ENCODE peak calls at places on chromosomes 2 and 18, in ten cellular contexts. T is IMR-90; C is activated naive CD4-positive, alpha-beta T cell treated with anti-CD3 and anti-CD28 coated beads, Interleukin-2, amount 10 ng/mL, durations not matched to agents 7 days and 5 days; B is HepG2; P is HEK293T; F is T-helper 1 cell; Z is activated CD4-positive, alpha-beta T cell treated with anti-CD3 and anti-CD28 coated beads, Interleukin-2, amount 50 U/mL, for 24 hours; O is globus pallidus; L is GF-D8; D is myocyte. W is an unnamed sample.

GRCh38 chr2:168717790-168718502 is 84.5 kb upstream of the NOSTRIN start:
- DNase-seq in D (peak; percentile 71), B (no peak), Z (no peak), C (no peak), F (no peak), L (peak; percentile 84), P (no peak), T (no peak), O (no peak), W (no peak)

GRCh38 chr2:117686699-117687098 is 127.8 kb upstream of the DDX18 start:
- DNase-seq in T (no peak), C (no peak), B (no peak), L (no peak), D (no peak), Z (no peak), P (no peak), F (no peak), O (no peak), W (no peak)

GRCh38 chr2:15307526-15307925 is 253.6 kb downstream of the NBAS start:
- DNase-seq in L (no peak), P (no peak), F (no peak), D (no peak), C (no peak), T (no peak), Z (no peak), B (no peak), O (no peak), W (no peak)

GRCh38 chr2:127000937-127001336 is 102.2 kb downstream of the TEX51 start:
- DNase-seq in D (no peak), P (no peak), F (no peak), C (no peak), O (no peak), L (no peak), B (no peak), T (no peak), Z (no peak), W (no peak)

GRCh38 chr18:13989209-13989608 is 73.9 kb upstream of the MC2R start:
- DNase-seq in T (no peak), F (no peak), O (no peak), B (no peak), C (no peak), L (no peak), D (no peak), P (no peak), Z (no peak), W (no peak)

GRCh38 chr2:119468154-119468955 is 36.7 kb downstream of the TMEM37 start:
- DNase-seq in O (no peak), P (no peak), C (no peak), D (peak; percentile 34), B (no peak), L (no peak), Z (no peak), F (no peak), T (peak; percentile 25), W (no peak)

GRCh38 chr2:86138736-86139625 is 32.9 kb downstream of the PTCD3 start:
- DNase-seq in F (no peak), Z (no peak), T (no peak), D (no peak), B (no peak), O (no peak), P (no peak), L (no peak), C (no peak), W (no peak)

GRCh38 chr2:172701250-172701649 is 34.4 kb upstream of the RAPGEF4 start:
- DNase-seq in D (peak; percentile 52), F (no peak), B (no peak), O (no peak), Z (no peak), T (peak; percentile 92), P (no peak), C (no peak), L (no peak), W (no peak)

W was measured in activated CD4-positive, CD25-positive, alpha-beta regulatory T cell.